ENCODE peak calls at places on chromosomes 3 and 15, in six cellular contexts. I, H, S, Z, C and P are unnamed samples.

GRCh38 chr3:60935709-60936108 is 315.5 kb downstream of the FHIT start:
- DNase-seq in I (no peak), Z (no peak), H (no peak), S (no peak), C (peak; percentile 24), P (no peak)

GRCh38 chr3:129625071-129625874 is 18.8 kb upstream of the PLXND1 start:
- DNase-seq in C (no peak), S (no peak), Z (peak; percentile 32), H (peak; percentile 52), I (no peak), P (peak; percentile 22)

GRCh38 chr15:91890614-91891013 is 37.1 kb downstream of the SLCO3A1 start:
- DNase-seq in H (no peak), Z (no peak), I (no peak), C (peak; percentile 32), S (no peak), P (no peak)

GRCh38 chr3:9178697-9179096 is 70.7 kb downstream of the SRGAP3 start:
- DNase-seq in I (no peak), Z (no peak), H (no peak), S (no peak), C (no peak), P (no peak)

GRCh38 chr3:29901097-29901496 is 620.2 kb downstream of the RBMS3 start:
- DNase-seq in C (no peak), H (peak; percentile 77), I (no peak), S (no peak), Z (no peak), P (no peak)

GRCh38 chr3:101310580-101311375 is 9.6 kb downstream of the IMPG2 start:
- DNase-seq in C (no peak), I (no peak), S (no peak), Z (peak; percentile 24), H (peak; percentile 94), P (no peak)

GRCh38 chr15:68694111-68694510 is 115.3 kb downstream of the CORO2B start:
- DNase-seq in I (no peak), C (no peak), S (no peak), Z (no peak), H (no peak), P (no peak)

GRCh38 chr3:25001041-25001591 is 426.9 kb upstream of the RARB start:
- DNase-seq in I (no peak), C (no peak), S (no peak), Z (no peak), H (no peak), P (no peak)

GRCh38 chr15:67820992-67821783 is 4.1 kb upstream of the SKOR1 start:
- DNase-seq in S (peak; percentile 32), Z (peak; percentile 45), I (no peak), C (no peak), H (peak; percentile 47), P (peak; percentile 42)

GRCh38 chr3:87191641-87192040 is 35.5 kb upstream of the CHMP2B start:
- DNase-seq in I (no peak), H (peak; percentile 4), Z (no peak), C (no peak), S (no peak), P (no peak)

GRCh38 chr3:64856953-64857516 is 169.2 kb upstream of the ADAMTS9 start:
- DNase-seq in I (no peak), Z (no peak), H (no peak), C (no peak), S (no peak), P (no peak)

GRCh38 chr15:47813985-47814384 is 96.7 kb downstream of the SEMA6D start:
- DNase-seq in Z (no peak), I (no peak), S (no peak), H (no peak), C (no peak), P (no peak)

GRCh38 chr3:120265989-120266388 is 19.0 kb downstream of the GPR156 start:
- DNase-seq in C (no peak), Z (no peak), H (no peak), I (no peak), S (no peak), P (no peak)

DNA sequence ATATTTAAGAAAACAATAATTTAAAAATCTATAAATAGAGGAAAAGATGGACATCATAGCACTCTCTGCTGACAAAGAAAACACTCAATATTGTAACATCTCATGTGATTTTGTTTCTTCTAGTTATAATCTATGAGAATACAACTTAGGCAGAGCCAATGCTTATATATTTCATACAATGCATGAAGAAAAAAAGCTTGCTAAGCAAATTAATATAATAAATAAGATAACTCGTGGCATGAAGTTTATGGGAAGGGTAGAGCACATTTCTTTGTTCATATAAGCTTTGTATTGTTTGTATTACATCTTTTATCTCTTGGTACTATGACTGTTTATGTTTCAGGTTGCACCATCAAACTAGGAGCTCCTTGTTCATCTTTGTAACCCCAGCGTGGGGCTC is 7.6 kb upstream of the ANXA2 start:
- DNase-seq in C (no peak), Z (no peak), I (no peak), H (no peak), S (no peak), P (no peak)
- H3K4me1 ChIP-seq in C (peaks cover 32% of the 10 kb centered on the region), Z (no peaks in the 10 kb centered on the region), I (peaks cover 15% of the 10 kb centered on the region), H (peaks cover 40% of the 10 kb centered on the region), S (peaks cover 34% of the 10 kb centered on the region), P (peaks cover 3% of the 10 kb centered on the region)

GRCh38 chr3:193929373-193929772 is 206.6 kb upstream of the HES1 start:
- DNase-seq in S (no peak), I (no peak), Z (no peak), H (no peak), C (no peak), P (no peak)
- H3K27ac ChIP-seq in S (no peak overlapping the region), I (no peak overlapping the region), Z (no peak overlapping the region), H (no peak overlapping the region), C (no peak overlapping the region), P (no peak overlapping the region)

DNA sequence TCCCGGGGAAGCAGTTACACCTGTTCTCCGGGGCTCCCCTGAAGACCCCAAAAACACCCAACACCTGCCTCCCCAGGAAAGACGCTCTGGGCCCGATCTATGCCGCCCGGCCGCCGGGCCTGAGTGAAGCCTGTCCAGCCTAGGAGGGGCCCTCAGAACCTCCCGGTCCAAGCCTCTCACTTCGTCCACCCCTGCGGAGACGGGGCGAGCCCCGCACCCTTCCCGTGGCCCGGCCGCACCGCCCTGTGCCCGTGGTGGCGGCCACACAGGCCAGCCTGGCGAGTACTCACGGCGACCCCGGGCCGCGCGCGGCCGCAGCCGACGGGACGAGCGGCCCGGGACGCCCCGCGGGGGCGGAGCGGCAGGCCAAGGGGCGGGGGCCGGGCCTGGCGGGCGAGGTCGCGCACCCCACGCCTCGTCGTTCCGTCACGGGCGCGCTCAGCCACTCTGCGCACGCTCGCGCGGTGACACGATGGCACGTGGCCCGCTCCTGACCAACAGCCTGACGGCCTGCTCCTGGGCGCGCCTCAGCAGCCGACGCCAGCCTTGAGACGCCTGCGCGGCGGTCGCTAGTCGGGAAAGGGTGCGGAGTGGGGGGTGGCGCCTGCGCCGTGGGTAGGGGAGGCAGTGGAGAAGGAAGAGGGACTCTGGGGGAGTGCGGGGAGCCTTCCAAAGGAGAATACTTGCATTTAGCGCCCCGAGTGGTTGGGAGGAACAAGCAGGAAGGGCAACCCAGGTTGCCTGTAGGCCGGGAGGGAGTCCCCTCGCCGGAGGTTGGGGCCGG is at the start of gene PARP6:
- DNase-seq in I (peak; percentile 95), C (peak; percentile 97), Z (peak; percentile 99), S (peak; percentile 98), H (peak; percentile 99), P (peak; percentile 99)
- TF ChIP-seq POLR2A in I (peak; percentile 75), C (peak; percentile 57), Z (peak; percentile 83), S (peak; percentile 51), H (peak; percentile 58), P (no peak)

DNA sequence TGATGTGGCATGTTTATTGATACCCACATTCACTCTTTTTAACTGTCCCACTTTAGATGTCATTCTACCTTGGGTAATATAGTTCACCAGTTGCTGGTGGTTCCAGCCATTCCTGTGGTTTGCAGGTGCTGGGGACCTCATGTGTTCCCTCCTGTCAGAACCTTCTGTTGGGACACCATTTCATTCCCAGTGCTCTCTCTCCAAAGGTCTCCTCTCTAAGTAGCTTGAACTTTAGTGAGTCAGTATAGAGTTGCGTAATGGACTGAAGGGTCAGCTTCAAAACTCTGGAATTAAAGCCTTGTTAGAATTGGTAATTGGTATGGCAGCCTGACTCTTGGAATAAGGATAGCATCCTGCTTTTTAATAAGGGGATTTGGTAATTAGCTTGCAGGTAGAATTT is 108.5 kb downstream of the PLCL2 start:
- DNase-seq in H (no peak), I (no peak), S (no peak), Z (no peak), C (no peak), P (no peak)
- H3K4me1 ChIP-seq in H (no peaks in the 10 kb centered on the region), I (no peaks in the 10 kb centered on the region), S (no peaks in the 10 kb centered on the region), Z (no peaks in the 10 kb centered on the region), C (no peaks in the 10 kb centered on the region), P (peaks cover 6% of the 10 kb centered on the region)

GRCh38 chr15:78640840-78641733 is at the start of gene CHRNB4:
- DNase-seq in Z (no peak), C (no peak), S (peak; percentile 42), I (no peak), H (peak; percentile 9), P (no peak)
- H3K27ac ChIP-seq in Z (no peak within 1 kb of the TSS), C (peak within 1 kb of the TSS; percentile 10), S (no peak within 1 kb of the TSS), I (no peak within 1 kb of the TSS), H (no peak within 1 kb of the TSS), P (no peak within 1 kb of the TSS)

GRCh38 chr15:40104865-40105516 is 3.7 kb downstream of the BMF start:
- DNase-seq in C (peak; percentile 73), S (peak; percentile 93), H (peak; percentile 84), I (peak; percentile 85), Z (peak; percentile 94), P (peak; percentile 94)
- TF ChIP-seq POLR2A in C (no peak), S (no peak), H (no peak), I (no peak), Z (peak; percentile 27), P (no peak)

DNA sequence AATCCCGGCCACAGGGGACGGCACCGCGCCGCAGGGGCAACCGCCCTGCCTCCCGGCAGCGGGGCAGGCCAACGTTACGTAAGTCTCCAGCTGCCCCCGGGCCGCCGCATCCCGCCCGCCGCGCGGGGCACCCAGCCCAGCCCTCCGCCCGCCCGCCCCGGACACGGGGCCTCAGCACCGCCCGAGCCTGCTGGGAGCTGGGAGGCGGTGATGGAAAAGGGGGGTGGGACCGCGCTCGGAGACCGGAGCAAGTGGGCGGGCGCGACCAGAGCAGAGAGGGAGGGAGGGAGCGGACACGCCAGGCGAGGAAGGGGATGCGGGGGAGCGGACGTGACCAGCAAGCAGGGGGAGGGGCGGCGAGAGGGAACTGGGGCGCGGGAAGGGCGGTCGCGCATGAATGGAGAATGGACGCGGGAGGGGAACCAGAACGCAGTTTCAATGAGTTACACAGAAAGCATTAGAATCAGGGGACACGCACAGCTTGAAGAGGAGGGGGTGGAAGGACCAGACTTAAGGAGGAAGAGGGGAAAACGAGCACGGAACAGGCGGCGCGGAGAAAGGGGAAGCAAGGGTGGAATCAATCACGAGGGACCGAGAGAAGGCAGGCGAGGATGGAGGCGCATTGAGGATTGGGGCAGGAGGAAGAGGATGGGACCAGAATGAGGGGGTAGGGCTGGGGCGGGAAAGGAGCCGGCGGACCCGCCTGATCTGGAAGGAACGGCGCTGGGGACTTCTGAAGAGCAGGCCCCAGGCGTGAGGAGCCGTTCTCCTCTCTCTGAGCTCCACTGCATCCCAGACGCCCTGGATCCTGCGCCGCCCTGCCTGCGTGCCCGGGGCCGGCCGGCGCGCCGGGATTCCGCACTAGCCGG is 559 bp downstream of the PKM start:
- DNase-seq in C (no peak), S (peak; percentile 87), Z (peak; percentile 92), I (peak; percentile 77), H (peak; percentile 92), P (peak; percentile 93)
- H3K4me1 ChIP-seq in C (peaks cover 45% of the 10 kb centered on the region), S (peaks cover 44% of the 10 kb centered on the region), Z (peaks cover 10% of the 10 kb centered on the region), I (peaks cover 48% of the 10 kb centered on the region), H (peaks cover 46% of the 10 kb centered on the region), P (peaks cover 20% of the 10 kb centered on the region)

GRCh38 chr15:83410532-83410931 is 36.6 kb upstream of the SH3GL3 start:
- DNase-seq in C (no peak), H (no peak), I (no peak), Z (no peak), S (no peak), P (no peak)

GRCh38 chr15:83413054-83413719 is 34.0 kb upstream of the SH3GL3 start:
- DNase-seq in Z (no peak), I (no peak), C (no peak), H (no peak), S (no peak), P (no peak)
- H3K27ac ChIP-seq in Z (no peak overlapping the region), I (no peak overlapping the region), C (no peak overlapping the region), H (no peak overlapping the region), S (no peak overlapping the region), P (no peak overlapping the region)